ENCODE peak calls at places on chromosomes 11 and 22, in four cellular contexts. I is brain microvascular endothelial cell, J is H7, X is left ventricle myocardium inferior. W is an unnamed sample. For H3K27me3, the result is how much of the 10 kb centered on the place peaks cover.

GRCh38 chr11:81869337-81870065 is 864.2 kb downstream of the FAM181B start:
- DNase-seq in J (no peak), X (no peak), I (peak), W (peak)

GRCh38 chr22:23202812-23203451 is 22.6 kb downstream of the BCR start:
- DNase-seq in I (no peak), X (no peak), J (no peak), W (no peak)

GRCh38 chr11:77658213-77659013 is 20.8 kb upstream of the CLNS1A start:
- DNase-seq in J (no peak), I (no peak), X (no peak), W (no peak)

GRCh38 chr11:1548221-1549070 is 23.6 kb downstream of the DUSP8 start:
- DNase-seq in J (peak), I (peak), X (peak), W (no peak)

GRCh38 chr22:23526588-23527315 is 53.3 kb downstream of the IGLL1 start:
- DNase-seq in X (no peak), J (peak), I (no peak), W (no peak)

GRCh38 chr11:69299572-69299971 is 5.6 kb downstream of the MYEOV start:
- DNase-seq in X (no peak), I (no peak), J (no peak), W (no peak)

GRCh38 chr22:25493794-25494193 is 70.7 kb upstream of the GRK3 start:
- DNase-seq in J (no peak), X (no peak), I (no peak), W (no peak)

GRCh38 chr22:36640106-36640672 is 63.4 kb downstream of the CACNG2 start:
- DNase-seq in J (no peak), I (no peak), X (no peak), W (no peak)

GRCh38 chr11:79375818-79376550 is 64.8 kb downstream of the TENM4 start:
- DNase-seq in J (peak), I (no peak), X (no peak), W (no peak)
- H3K27me3 ChIP-seq in J (under half), I (under half), X (under half), W (under half)

DNA sequence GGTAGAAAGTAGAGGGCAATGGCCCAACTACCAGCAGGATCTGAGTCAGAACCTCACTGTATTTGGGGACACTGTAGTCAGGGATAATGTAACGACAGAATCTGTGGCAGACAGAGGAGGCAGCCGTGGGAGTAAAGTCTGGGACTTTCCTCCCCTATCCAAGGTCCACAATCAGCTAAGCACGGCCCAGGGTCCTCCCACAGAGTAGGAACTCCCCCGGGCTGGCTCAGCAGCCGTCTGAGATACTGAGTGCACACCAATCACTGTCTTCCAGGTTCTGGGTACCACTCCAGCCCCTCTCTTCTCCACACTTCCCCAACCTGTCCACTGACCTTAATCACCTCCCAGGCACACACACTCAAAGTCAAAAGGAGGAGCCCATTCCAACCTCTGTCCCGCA is 3.2 kb downstream of the IGSF9B start:
- DNase-seq in X (no peak), I (no peak), J (no peak), W (no peak)
- H3K27me3 ChIP-seq in X (under half), I (half or more), J (under half), W (half or more)

GRCh38 chr11:119921571-119921970 is 192.6 kb upstream of the NECTIN1 start:
- DNase-seq in X (no peak), I (no peak), J (no peak), W (no peak)
- H3K27me3 ChIP-seq in X (half or more), I (under half), J (under half), W (under half)

GRCh38 chr11:86800956-86801264 is 568 bp downstream of the PRSS23 start:
- DNase-seq in J (no peak), X (no peak), I (no peak), W (no peak)

GRCh38 chr11:86800076-86800955 is at the start of gene PRSS23:
- DNase-seq in J (peak), I (no peak), X (peak), W (no peak)

GRCh38 chr11:86799680-86800075 is 664 bp upstream of the PRSS23 start:
- DNase-seq in X (no peak), I (no peak), J (peak), W (no peak)

GRCh38 chr11:86797133-86797532 is 3.2 kb upstream of the PRSS23 start:
- DNase-seq in I (no peak), X (no peak), J (no peak), W (no peak)

GRCh38 chr11:86798988-86799387 is 1.4 kb upstream of the PRSS23 start:
- DNase-seq in X (no peak), I (peak), J (no peak), W (no peak)
- H3K27me3 ChIP-seq in X (under half), I (under half), J (under half), W (under half)

GRCh38 chr22:18144105-18144504 is 5.9 kb upstream of the USP18 start:
- DNase-seq in J (no peak), I (no peak), X (no peak), W (no peak)

GRCh38 chr22:18148508-18148965 is 1.4 kb upstream of the USP18 start:
- DNase-seq in I (no peak), J (no peak), X (no peak), W (no peak)

GRCh38 chr22:18146389-18146753 is 3.6 kb upstream of the USP18 start:
- DNase-seq in J (no peak), X (no peak), I (no peak), W (no peak)

GRCh38 chr22:18147791-18148507 is 2.0 kb upstream of the USP18 start:
- DNase-seq in X (no peak), I (no peak), J (no peak), W (no peak)

GRCh38 chr22:18145676-18146388 is 4.1 kb upstream of the USP18 start:
- DNase-seq in J (no peak), I (no peak), X (no peak), W (no peak)
- H3K27me3 ChIP-seq in J (under half), I (under half), X (under half), W (under half)

DNA sequence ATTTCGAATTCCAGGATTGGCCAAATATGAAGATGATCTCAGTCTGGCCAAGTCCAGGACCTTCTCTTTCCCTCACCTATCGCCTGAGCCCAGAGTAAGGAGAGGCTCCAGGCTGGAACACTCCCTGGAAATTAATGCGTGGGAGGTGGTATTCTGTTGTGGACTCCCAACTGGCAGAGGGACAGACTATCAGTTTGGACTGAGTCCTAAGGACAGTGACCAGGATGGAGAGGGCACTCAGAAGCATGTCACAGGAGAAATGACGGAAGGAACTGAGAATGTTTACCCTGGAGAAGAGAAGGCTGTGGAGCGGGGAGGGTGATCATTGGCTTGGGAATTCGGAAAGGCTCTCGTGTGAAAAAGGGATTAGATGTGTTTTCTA is 84.4 kb downstream of the RPL27A start:
- DNase-seq in X (no peak), I (no peak), J (no peak), W (no peak)
- H3K27me3 ChIP-seq in X (under half), I (under half), J (under half), W (under half)

DNA sequence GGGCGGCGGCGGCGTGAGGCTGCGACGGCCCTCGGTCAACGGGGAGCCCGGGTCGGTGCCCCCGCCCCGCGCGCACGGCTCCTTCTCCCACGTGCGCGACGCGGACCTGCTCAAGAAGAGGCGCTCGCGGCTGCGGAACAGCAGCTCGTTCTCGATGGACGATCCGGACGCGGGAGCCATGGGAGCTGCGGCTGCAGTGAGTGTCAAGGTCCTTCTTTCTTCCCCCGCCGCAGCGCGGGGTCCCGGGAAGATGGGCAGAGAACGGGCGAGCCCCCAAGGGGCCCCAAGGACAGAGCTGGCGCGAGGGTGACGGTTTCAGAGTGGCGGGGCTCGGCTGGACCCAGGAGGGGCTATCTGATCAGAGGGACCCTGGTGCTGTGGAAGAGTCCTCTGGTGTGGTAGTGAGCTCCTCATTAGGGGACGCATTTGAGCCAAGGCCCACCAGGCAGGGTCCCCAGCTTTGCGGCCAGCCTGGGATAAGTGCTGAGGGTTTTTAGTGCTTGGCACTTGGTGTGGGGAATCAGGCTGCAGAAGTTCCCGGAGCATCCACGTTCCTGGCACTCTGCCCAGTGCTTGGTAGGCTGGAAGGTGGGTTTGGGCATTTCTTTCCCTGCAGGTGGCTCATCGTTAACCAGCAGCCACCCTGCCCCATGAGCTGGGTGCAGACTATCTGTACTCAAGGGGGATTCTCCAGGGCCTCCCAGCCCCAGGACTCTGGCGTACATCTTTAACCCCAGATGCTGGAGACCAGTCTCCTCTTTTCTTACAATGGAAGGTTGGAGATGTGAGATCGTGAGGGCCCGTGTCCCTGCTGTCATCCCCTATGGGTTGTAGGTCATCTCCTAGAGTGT is 9.8 kb downstream of the EHBP1L1 start:
- DNase-seq in J (peak), I (no peak), X (no peak), W (no peak)
- H3K27me3 ChIP-seq in J (under half), I (under half), X (under half), W (under half)

GRCh38 chr22:39237276-39238123 is 7.3 kb downstream of the PDGFB start:
- DNase-seq in X (no peak), I (no peak), J (peak), W (no peak)

GRCh38 chr22:39239561-39240423 is 5.0 kb downstream of the PDGFB start:
- DNase-seq in X (no peak), I (no peak), J (no peak), W (no peak)

GRCh38 chr22:39238966-39239510 is 5.7 kb downstream of the PDGFB start:
- DNase-seq in J (no peak), X (no peak), I (no peak), W (no peak)

GRCh38 chr22:39238124-39238466 is 6.7 kb downstream of the PDGFB start:
- DNase-seq in J (no peak), I (no peak), X (no peak), W (no peak)

DNA sequence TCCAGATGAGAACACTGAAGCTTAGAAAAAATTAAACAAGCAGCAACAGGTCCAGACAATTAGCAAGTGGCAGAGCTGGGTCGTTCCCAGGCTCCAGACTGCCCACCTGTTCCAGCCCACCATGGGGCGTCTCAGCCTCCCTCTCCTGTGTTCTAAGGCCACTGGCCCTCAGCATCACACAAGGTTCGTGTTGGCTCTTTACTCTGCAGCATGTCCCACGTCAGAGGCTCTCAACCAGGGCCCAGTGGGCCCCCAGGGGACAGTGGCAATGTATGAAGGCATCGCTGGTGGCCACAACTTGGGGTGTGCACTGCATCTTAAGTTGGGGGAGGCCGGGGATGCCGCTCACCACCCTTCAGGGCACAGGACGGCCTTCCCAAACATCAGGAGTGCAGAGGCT is 6.2 kb downstream of the PDGFB start:
- DNase-seq in I (no peak), J (peak), X (no peak), W (no peak)
- H3K27me3 ChIP-seq in I (under half), J (under half), X (under half), W (under half)

W was measured in kidney epithelial cell.